ENCODE peak calls at places on chromosomes 16 and 17, in five cellular contexts. One of them, this sample, is unnamed.
A peak's percentile ranks its signal among the peaks of the same experiment; 100 is the strongest.

GRCh38 chr17:70168979-70169706 is at the start of gene KCNJ2:
- DNase-seq in dorsolateral prefrontal cortex: peak; percentile 94
- DNase-seq in HuH-7.5: peak; percentile 29
- DNase-seq in ovary: peak; percentile 86
- DNase-seq in HEK293T: peak; percentile 92
- DNase-seq in this sample: peak; percentile 84

GRCh38 chr17:77894126-77894956 is 64.2 kb upstream of the TNRC6C start:
- DNase-seq in HuH-7.5: no peak
- DNase-seq in dorsolateral prefrontal cortex: no peak
- DNase-seq in HEK293T: no peak
- DNase-seq in ovary: no peak
- DNase-seq in this sample: no peak

GRCh38 chr17:72342582-72343527 is 222.0 kb downstream of the SOX9 start:
- DNase-seq in dorsolateral prefrontal cortex: peak; percentile 50
- DNase-seq in HEK293T: no peak
- DNase-seq in HuH-7.5: no peak
- DNase-seq in ovary: no peak
- DNase-seq in this sample: no peak

GRCh38 chr16:67562526-67562917 is at the start of gene CTCF:
- DNase-seq in HEK293T: peak; percentile 78
- DNase-seq in ovary: peak; percentile 83
- DNase-seq in dorsolateral prefrontal cortex: no peak
- DNase-seq in HuH-7.5: peak; percentile 75
- DNase-seq in this sample: peak; percentile 70

GRCh38 chr17:68289936-68290267 is 1.0 kb downstream of the SLC16A6 start:
- DNase-seq in HEK293T: no peak
- DNase-seq in HuH-7.5: no peak
- DNase-seq in dorsolateral prefrontal cortex: no peak
- DNase-seq in ovary: no peak
- DNase-seq in this sample: no peak

GRCh38 chr17:60134396-60135159 is 15.2 kb upstream of the CA4 start:
- DNase-seq in HuH-7.5: no peak
- DNase-seq in HEK293T: no peak
- DNase-seq in ovary: peak; percentile 1
- DNase-seq in dorsolateral prefrontal cortex: peak; percentile 26
- DNase-seq in this sample: peak; percentile 30

GRCh38 chr17:79985361-79985760 is 50.3 kb downstream of the TBC1D16 start:
- DNase-seq in HEK293T: no peak
- DNase-seq in HuH-7.5: no peak
- DNase-seq in ovary: peak; percentile 23
- DNase-seq in dorsolateral prefrontal cortex: no peak
- DNase-seq in this sample: no peak

GRCh38 chr16:24024971-24025370 is 189.2 kb downstream of the PRKCB start:
- DNase-seq in HEK293T: no peak
- DNase-seq in dorsolateral prefrontal cortex: no peak
- DNase-seq in HuH-7.5: no peak
- DNase-seq in ovary: no peak
- DNase-seq in this sample: no peak

GRCh38 chr16:13940397-13940933 is 20.5 kb downstream of the ERCC4 start:
- DNase-seq in HEK293T: no peak
- DNase-seq in HuH-7.5: no peak
- DNase-seq in dorsolateral prefrontal cortex: no peak
- DNase-seq in ovary: no peak
- DNase-seq in this sample: no peak

GRCh38 chr17:80153004-80153403 is 6.1 kb upstream of the EIF4A3 start:
- DNase-seq in HuH-7.5: no peak
- DNase-seq in dorsolateral prefrontal cortex: no peak
- DNase-seq in HEK293T: no peak
- DNase-seq in ovary: no peak
- DNase-seq in this sample: no peak

GRCh38 chr17:2050871-2051387 is 4.0 kb upstream of the HIC1 start:
- DNase-seq in HuH-7.5: no peak
- DNase-seq in HEK293T: peak; percentile 25
- DNase-seq in ovary: peak; percentile 68
- DNase-seq in dorsolateral prefrontal cortex: no peak
- DNase-seq in this sample: no peak

GRCh38 chr17:31404028-31404949 is 12.8 kb downstream of the RAB11FIP4 start:
- DNase-seq in HuH-7.5: no peak
- DNase-seq in dorsolateral prefrontal cortex: peak; percentile 22
- DNase-seq in ovary: no peak
- DNase-seq in HEK293T: no peak
- DNase-seq in this sample: no peak

GRCh38 chr16:21628196-21628726 is 24.1 kb downstream of the IGSF6 start:
- DNase-seq in dorsolateral prefrontal cortex: no peak
- DNase-seq in HEK293T: no peak
- DNase-seq in HuH-7.5: no peak
- DNase-seq in ovary: no peak
- DNase-seq in this sample: no peak

GRCh38 chr16:66894055-66894454 is 13.7 kb downstream of the PDP2 start:
- DNase-seq in dorsolateral prefrontal cortex: no peak
- DNase-seq in ovary: no peak
- DNase-seq in HuH-7.5: no peak
- DNase-seq in HEK293T: no peak
- DNase-seq in this sample: no peak